ENCODE peak calls at places on chromosomes 13 and 19, in six cellular contexts. E is B cell, M is tibial nerve, G is left lung, P is left ventricle myocardium inferior, D is GM12865. W is an unnamed sample.

GRCh38 chr19:35000647-35001501 is 751 bp downstream of the GRAMD1A start:
- DNase-seq in M (no peak), P (no peak), D (peak), G (no peak), E (peak), W (no peak)

GRCh38 chr19:18422530-18423191 is 3.5 kb downstream of the SSBP4 start:
- DNase-seq in P (no peak), E (no peak), D (peak), M (no peak), G (no peak), W (no peak)

GRCh38 chr19:2507109-2507508 is 31.2 kb downstream of the GADD45B start:
- DNase-seq in P (no peak), G (no peak), D (no peak), M (no peak), E (peak), W (no peak)

GRCh38 chr13:48624858-48625257 is 28.9 kb upstream of the CYSLTR2 start:
- DNase-seq in G (no peak), D (no peak), P (no peak), M (no peak), E (no peak), W (no peak)

GRCh38 chr19:17104679-17105078 is 29.1 kb downstream of the MYO9B start:
- DNase-seq in P (no peak), D (peak), E (no peak), M (no peak), G (no peak), W (no peak)

GRCh38 chr13:114286808-114287207 is 5.4 kb downstream of the UPF3A start:
- DNase-seq in M (no peak), D (no peak), G (no peak), E (no peak), P (no peak), W (no peak)

GRCh38 chr13:71806885-71807284 is 60.1 kb downstream of the DACH1 start:
- DNase-seq in E (no peak), D (no peak), G (no peak), M (no peak), P (no peak), W (no peak)

GRCh38 chr13:37118002-37118401 is 12.5 kb upstream of the CSNK1A1L start:
- DNase-seq in E (no peak), M (no peak), G (no peak), D (no peak), P (peak), W (no peak)

GRCh38 chr13:24709186-24709913 is 29.1 kb downstream of the ATP12A start:
- DNase-seq in G (no peak), M (no peak), E (peak), D (peak), P (no peak), W (no peak)

GRCh38 chr13:20528451-20528850 is 2.8 kb upstream of the CRYL1 start:
- DNase-seq in E (no peak), M (no peak), D (peak), G (no peak), P (no peak), W (no peak)

GRCh38 chr19:47032171-47032811 is 12.7 kb downstream of the NPAS1 start:
- DNase-seq in E (peak), M (no peak), D (peak), G (no peak), P (no peak), W (no peak)

GRCh38 chr19:57560049-57560491 is 407 bp upstream of the ZNF550 start:
- DNase-seq in D (no peak), E (no peak), P (peak), G (no peak), M (no peak), W (no peak)

GRCh38 chr19:45179063-45179847 is 671 bp downstream of the BLOC1S3 start:
- DNase-seq in M (no peak), G (peak), E (peak), D (peak), P (no peak), W (no peak)

GRCh38 chr13:100392709-100393630 is 195.6 kb downstream of the GGACT start:
- DNase-seq in D (peak), P (peak), G (peak), M (peak), E (no peak), W (peak)

GRCh38 chr13:101655435-101655834 is 203.0 kb downstream of the ITGBL1 start:
- DNase-seq in G (no peak), D (no peak), P (no peak), E (peak), M (no peak), W (no peak)
- TF ChIP-seq CTCF in G (no peak), D (no peak), P (no peak), E (no peak), M (no peak), W (no peak)

GRCh38 chr19:30877591-30878230 is 471.5 kb downstream of the TSHZ3 start:
- DNase-seq in G (peak), M (no peak), P (no peak), E (no peak), D (no peak), W (no peak)

GRCh38 chr19:30873003-30873402 is 476.2 kb downstream of the TSHZ3 start:
- DNase-seq in G (no peak), M (no peak), P (no peak), D (no peak), E (no peak), W (no peak)

GRCh38 chr19:30870861-30871260 is 478.4 kb downstream of the TSHZ3 start:
- DNase-seq in E (no peak), G (no peak), D (no peak), P (no peak), M (no peak), W (peak)

GRCh38 chr19:30873691-30874090 is 475.5 kb downstream of the TSHZ3 start:
- DNase-seq in P (no peak), D (no peak), M (no peak), E (no peak), G (no peak), W (no peak)

GRCh38 chr19:30871979-30872378 is 477.3 kb downstream of the TSHZ3 start:
- DNase-seq in D (no peak), G (no peak), E (no peak), M (no peak), P (no peak), W (no peak)
- TF ChIP-seq CTCF in D (no peak), G (no peak), E (no peak), M (no peak), P (no peak), W (no peak)

DNA sequence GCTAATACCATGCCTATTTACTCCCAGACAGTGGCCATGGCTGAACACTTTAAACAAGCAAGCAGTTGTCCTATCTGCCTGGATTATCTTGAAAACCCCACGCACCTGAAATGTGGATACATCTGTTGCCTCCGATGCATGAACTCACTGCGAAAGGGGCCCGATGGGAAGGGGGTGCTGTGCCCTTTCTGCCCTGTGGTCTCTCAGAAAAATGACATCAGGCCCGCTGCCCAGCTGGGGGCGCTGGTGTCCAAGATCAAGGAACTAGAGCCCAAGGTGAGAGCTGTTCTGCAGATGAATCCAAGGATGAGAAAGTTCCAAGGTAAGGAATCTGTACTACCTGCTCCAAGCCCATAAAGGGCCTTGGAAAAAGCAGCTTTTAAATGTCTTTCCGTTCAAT is 8.6 kb downstream of the RFPL4AL1 start:
- DNase-seq in E (peak), P (no peak), D (peak), M (no peak), G (no peak), W (no peak)
- TF ChIP-seq CTCF in E (no peak), P (no peak), D (peak), M (no peak), G (no peak), W (no peak)

GRCh38 chr13:97880298-97880675 is 73.2 kb upstream of the IPO5 start:
- DNase-seq in M (no peak), G (no peak), P (no peak), E (no peak), D (no peak), W (no peak)
- TF ChIP-seq CTCF in M (no peak), G (no peak), P (no peak), E (no peak), D (no peak), W (no peak)

GRCh38 chr19:31338069-31338767 is 11.0 kb downstream of the TSHZ3 start:
- DNase-seq in P (peak), E (no peak), G (no peak), D (no peak), M (no peak), W (no peak)
- TF ChIP-seq CTCF in P (peak), E (no peak), G (peak), D (no peak), M (peak), W (no peak)

GRCh38 chr19:8504171-8504570 is 1.7 kb upstream of the PRAM1 start:
- DNase-seq in D (no peak), E (no peak), M (no peak), G (no peak), P (no peak), W (no peak)

GRCh38 chr19:8510589-8511115 is 3.3 kb downstream of the ZNF414 start:
- DNase-seq in D (no peak), P (no peak), G (no peak), E (no peak), M (no peak), W (no peak)

GRCh38 chr19:8505680-8506401 is 3.4 kb upstream of the PRAM1 start:
- DNase-seq in M (peak), P (peak), G (peak), D (peak), E (peak), W (peak)

GRCh38 chr19:8503506-8503905 is 1.1 kb upstream of the PRAM1 start:
- DNase-seq in P (no peak), D (no peak), E (no peak), G (peak), M (no peak), W (no peak)

DNA sequence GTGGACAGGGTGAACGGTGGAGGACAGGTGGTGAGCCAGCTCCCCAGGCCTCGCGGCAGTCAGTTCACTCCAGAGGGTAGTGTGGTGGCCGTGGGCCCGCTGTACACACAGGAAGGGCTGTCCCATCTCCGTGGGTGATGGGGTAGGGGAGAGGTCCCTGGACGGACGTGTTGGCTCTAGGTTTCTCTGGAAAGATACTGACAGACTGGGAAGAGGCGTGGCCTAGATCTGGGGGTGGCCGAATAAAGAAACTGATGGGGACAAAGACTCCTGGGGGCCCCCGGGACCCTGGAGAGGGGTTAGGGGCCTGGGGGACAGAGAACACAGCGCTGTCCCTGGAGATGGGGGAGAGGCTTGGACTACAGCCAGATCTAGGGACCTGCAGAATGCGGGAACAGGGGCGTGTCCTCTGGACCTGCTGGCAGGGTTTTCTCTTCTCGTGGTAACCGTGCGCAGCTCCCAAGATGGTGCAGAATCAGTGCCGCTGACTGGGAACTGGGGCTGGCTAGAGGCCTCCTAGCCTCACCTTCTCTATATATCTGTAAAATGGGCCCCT is 4.0 kb upstream of the PRAM1 start:
- DNase-seq in D (no peak), M (no peak), E (no peak), G (no peak), P (no peak), W (no peak)
- TF ChIP-seq CTCF in D (no peak), M (no peak), E (peak), G (peak), P (peak), W (no peak)